ENCODE peak calls at places on chromosomes 3 and 15, in nine cellular contexts. Q, N, Y, C, F, X, U, R and G are unnamed samples.

GRCh38 chr3:38325256-38325655 is 21.3 kb upstream of the XYLB start:
- DNase-seq in U (no peak), Y (no peak), Q (no peak), C (peak), R (no peak), N (no peak), F (no peak), X (no peak), G (no peak)

GRCh38 chr15:40991355-40991754 is 38.1 kb downstream of the CHAC1 start:
- DNase-seq in F (no peak), C (no peak), X (no peak), N (no peak), Y (no peak), R (no peak), U (no peak), Q (no peak), G (no peak)

GRCh38 chr3:114714237-114714636 is 420.4 kb downstream of the TIGIT start:
- DNase-seq in N (no peak), Q (no peak), X (no peak), Y (no peak), F (no peak), C (no peak), U (no peak), R (peak), G (no peak)

GRCh38 chr15:69307939-69308338 is 9.2 kb downstream of the PAQR5 start:
- DNase-seq in U (no peak), X (no peak), R (no peak), N (no peak), Y (no peak), Q (no peak), C (no peak), F (peak), G (no peak)

GRCh38 chr3:136954246-136954645 is 3.5 kb upstream of the IL20RB start:
- DNase-seq in Y (no peak), C (no peak), Q (no peak), U (no peak), F (no peak), X (no peak), N (peak), R (no peak), G (no peak)

GRCh38 chr3:69364354-69364753 is 21.5 kb downstream of the FRMD4B start:
- DNase-seq in X (no peak), Y (no peak), Q (no peak), R (no peak), N (no peak), U (no peak), F (no peak), C (no peak), G (peak)

GRCh38 chr3:32143849-32144757 is 37.7 kb downstream of the GPD1L start:
- DNase-seq in U (peak), Y (peak), R (peak), C (peak), Q (peak), N (peak), X (peak), F (no peak), G (peak)

GRCh38 chr15:68598171-68599152 is 19.7 kb downstream of the CORO2B start:
- DNase-seq in U (no peak), F (no peak), Y (no peak), Q (no peak), N (no peak), C (no peak), R (no peak), X (no peak), G (peak)

GRCh38 chr15:59380902-59381610 is 8.4 kb upstream of the MYO1E start:
- DNase-seq in U (peak), N (no peak), C (no peak), Y (no peak), X (peak), Q (no peak), F (no peak), R (no peak), G (no peak)

GRCh38 chr3:187352581-187353575 is 15.3 kb upstream of the RTP4 start:
- DNase-seq in X (no peak), R (peak), N (peak), Q (no peak), Y (no peak), C (no peak), F (no peak), U (peak), G (no peak)

GRCh38 chr3:113894927-113895326 is 52.9 kb upstream of the ZDHHC23 start:
- DNase-seq in N (no peak), U (no peak), C (no peak), Q (no peak), Y (no peak), F (no peak), R (no peak), X (no peak), G (no peak)

GRCh38 chr3:197031315-197032285 is 2.0 kb upstream of the MELTF start:
- DNase-seq in X (peak), R (peak), Y (no peak), U (peak), N (peak), Q (peak), C (peak), F (no peak), G (peak)

GRCh38 chr15:67592245-67592644 is 49.7 kb downstream of the MAP2K5 start:
- DNase-seq in Q (no peak), C (no peak), Y (no peak), F (no peak), X (no peak), R (no peak), N (no peak), U (no peak), G (no peak)

GRCh38 chr15:81941479-81941878 is 104.3 kb downstream of the MEX3B start:
- DNase-seq in R (no peak), C (no peak), Q (no peak), U (no peak), F (no peak), N (no peak), Y (no peak), X (no peak), G (no peak)

GRCh38 chr15:86919581-86919980 is 839.9 kb downstream of the AGBL1 start:
- DNase-seq in U (no peak), X (no peak), F (no peak), R (no peak), N (no peak), Q (no peak), Y (no peak), C (no peak), G (peak)

GRCh38 chr3:24496529-24497482 is 2.2 kb upstream of the THRB start:
- DNase-seq in R (peak), F (peak), U (peak), N (peak), X (peak), C (peak), Q (peak), Y (no peak), G (peak)

GRCh38 chr3:117665311-117665710 is 955.7 kb downstream of the TUSC7 start:
- DNase-seq in F (peak), C (no peak), X (no peak), Q (no peak), R (peak), U (peak), Y (no peak), N (no peak), G (no peak)

GRCh38 chr3:184560992-184561328 is 625 bp upstream of the EPHB3 start:
- DNase-seq in Q (no peak), F (no peak), N (peak), U (no peak), Y (no peak), X (peak), C (no peak), R (no peak), G (no peak)

GRCh38 chr3:52005571-52005986 is 9.9 kb upstream of the RPL29 start:
- DNase-seq in U (no peak), X (no peak), N (peak), R (peak), C (no peak), Y (no peak), Q (no peak), F (peak), G (peak)

GRCh38 chr3:5217824-5218595 is 30.5 kb downstream of the EDEM1 start:
- DNase-seq in N (peak), C (no peak), Q (no peak), X (no peak), F (no peak), Y (no peak), R (peak), U (no peak), G (no peak)

GRCh38 chr3:66039590-66039887 is 821 bp upstream of the MAGI1 start:
- DNase-seq in F (peak), C (no peak), R (peak), X (peak), N (peak), Q (peak), U (peak), Y (no peak), G (peak)

GRCh38 chr3:64067510-64068346 is 44.4 kb upstream of the PSMD6 start:
- DNase-seq in Y (no peak), X (no peak), R (peak), U (no peak), F (no peak), N (no peak), C (no peak), Q (no peak), G (no peak)

GRCh38 chr3:198043149-198043548 is 83.1 kb downstream of the LMLN start:
- DNase-seq in C (no peak), Q (no peak), U (no peak), R (no peak), N (no peak), X (no peak), Y (no peak), F (peak), G (peak)

GRCh38 chr3:13519392-13519791 is 29.5 kb upstream of the FBLN2 start:
- DNase-seq in U (no peak), Q (no peak), X (no peak), Y (no peak), C (no peak), F (no peak), N (no peak), R (no peak), G (peak)

GRCh38 chr15:90967206-90967605 is 12.5 kb downstream of the RCCD1 start:
- DNase-seq in N (no peak), R (no peak), X (no peak), C (no peak), Y (no peak), Q (no peak), F (no peak), U (no peak), G (no peak)

GRCh38 chr3:175585898-175586297 is 726.8 kb downstream of the NAALADL2 start:
- DNase-seq in Y (no peak), C (no peak), X (no peak), U (no peak), Q (no peak), F (no peak), R (no peak), N (peak), G (no peak)

GRCh38 chr3:153614563-153614962 is 452.5 kb downstream of the RAP2B start:
- DNase-seq in U (no peak), F (no peak), N (peak), R (no peak), Y (no peak), X (no peak), C (no peak), Q (no peak), G (no peak)

GRCh38 chr3:187207624-187208023 is 10.3 kb downstream of the RTP1 start:
- DNase-seq in C (no peak), X (no peak), R (no peak), Q (no peak), N (peak), F (no peak), Y (no peak), U (no peak), G (no peak)

GRCh38 chr3:52291508-52292181 is 4.0 kb downstream of the GLYCTK start:
- DNase-seq in R (peak), C (no peak), Q (no peak), N (no peak), F (peak), Y (no peak), X (no peak), U (peak), G (peak)

GRCh38 chr15:68113273-68113672 is 59.2 kb downstream of the PIAS1 start:
- DNase-seq in R (no peak), F (no peak), Q (no peak), U (no peak), C (no peak), Y (no peak), X (no peak), N (peak), G (no peak)

GRCh38 chr15:84862214-84862975 is 22.1 kb upstream of the SLC28A1 start:
- DNase-seq in F (no peak), C (no peak), X (no peak), R (no peak), U (no peak), Q (no peak), Y (no peak), N (no peak), G (no peak)

GRCh38 chr15:39680868-39681267 is 100.0 kb downstream of the THBS1 start:
- DNase-seq in C (no peak), Y (no peak), N (peak), X (no peak), F (no peak), U (no peak), Q (no peak), R (no peak), G (no peak)

GRCh38 chr3:45995370-45996192 is at the start of gene FYCO1:
- DNase-seq in R (peak), X (peak), N (peak), F (peak), C (peak), Y (peak), Q (peak), U (peak), G (peak)

GRCh38 chr15:91099616-91100560 is at the start of gene SV2B:
- DNase-seq in N (peak), R (peak), X (no peak), Y (peak), C (no peak), F (no peak), U (no peak), Q (no peak), G (peak)

GRCh38 chr3:44280631-44281030 is 38.9 kb downstream of the TOPAZ1 start:
- DNase-seq in N (no peak), X (no peak), R (no peak), Y (no peak), F (no peak), U (no peak), C (no peak), Q (no peak), G (no peak)

GRCh38 chr3:69385033-69385722 is 710 bp downstream of the FRMD4B start:
- DNase-seq in N (no peak), C (no peak), X (no peak), Y (no peak), R (no peak), Q (no peak), F (no peak), U (no peak), G (no peak)

GRCh38 chr3:154349223-154349622 is 24.9 kb upstream of the DHX36 start:
- DNase-seq in Q (no peak), U (no peak), F (no peak), R (no peak), X (no peak), Y (no peak), N (no peak), C (no peak), G (no peak)

GRCh38 chr3:175386630-175387029 is 527.5 kb downstream of the NAALADL2 start:
- DNase-seq in Y (no peak), F (no peak), C (no peak), N (peak), X (peak), Q (no peak), R (no peak), U (no peak), G (peak)

GRCh38 chr3:123129052-123129451 is 62.2 kb downstream of the PDIA5 start:
- DNase-seq in F (no peak), N (no peak), U (no peak), X (no peak), C (no peak), Q (no peak), R (no peak), Y (no peak), G (no peak)
- H3K27ac ChIP-seq in F (no peak), N (no peak), U (peak), X (no peak), C (no peak), Q (no peak), R (no peak), Y (no peak), G (no peak)

GRCh38 chr3:76034652-76035051 is 249.3 kb upstream of the ZNF717 start:
- DNase-seq in F (no peak), R (no peak), Y (no peak), N (no peak), X (no peak), C (no peak), Q (no peak), U (no peak), G (peak)
- H3K27ac ChIP-seq in F (no peak), R (no peak), Y (no peak), N (no peak), X (no peak), C (no peak), Q (no peak), U (no peak), G (no peak)

GRCh38 chr3:33278106-33278672 is 947 bp downstream of the FBXL2 start:
- DNase-seq in C (no peak), U (no peak), X (peak), Q (no peak), Y (no peak), F (no peak), R (peak), N (no peak), G (peak)

GRCh38 chr3:33269385-33269784 is 7.9 kb upstream of the FBXL2 start:
- DNase-seq in U (no peak), Q (no peak), X (no peak), F (no peak), N (no peak), C (no peak), Y (no peak), R (no peak), G (no peak)

GRCh38 chr3:33271324-33271723 is 5.9 kb upstream of the FBXL2 start:
- DNase-seq in X (no peak), U (no peak), N (no peak), Q (no peak), R (no peak), C (no peak), F (no peak), Y (no peak), G (no peak)

GRCh38 chr3:33277193-33277882 is at the start of gene FBXL2:
- DNase-seq in Y (no peak), C (peak), F (peak), N (peak), X (peak), Q (peak), R (peak), U (peak), G (peak)

DNA sequence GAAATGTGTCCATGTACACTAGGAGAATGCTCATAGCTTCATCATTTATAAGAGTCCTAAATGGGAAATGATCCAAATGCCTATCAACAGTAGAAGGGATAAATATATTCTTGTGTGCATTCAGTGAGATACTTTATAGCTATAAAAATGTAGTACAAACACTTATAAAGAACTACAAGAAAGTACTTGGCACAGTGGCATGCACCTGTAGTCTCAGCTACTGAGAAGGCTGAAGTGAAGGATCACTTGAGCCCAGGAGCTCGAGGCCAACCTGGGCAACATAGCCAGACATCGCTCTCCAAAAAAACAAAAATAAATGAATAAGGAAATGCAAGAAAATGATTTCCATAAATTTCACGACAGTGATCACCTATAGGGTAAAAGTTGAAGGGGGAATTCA is 3.6 kb upstream of the FBXL2 start:
- DNase-seq in Y (no peak), N (no peak), R (no peak), X (no peak), F (no peak), U (no peak), C (no peak), Q (no peak), G (no peak)
- H3K27ac ChIP-seq in Y (no peak), N (no peak), R (no peak), X (no peak), F (no peak), U (no peak), C (no peak), Q (no peak), G (no peak)

GRCh38 chr3:48991851-48992545 is 2.0 kb downstream of the P4HTM start:
- DNase-seq in N (no peak), F (no peak), Q (no peak), R (no peak), C (no peak), Y (no peak), U (no peak), X (no peak), G (no peak)

GRCh38 chr3:48989796-48990635 is at the start of gene P4HTM:
- DNase-seq in Y (peak), Q (peak), X (no peak), N (peak), R (peak), C (peak), U (peak), F (peak), G (peak)

GRCh38 chr3:48985977-48986376 is 4.1 kb upstream of the P4HTM start:
- DNase-seq in Q (no peak), Y (no peak), F (peak), C (no peak), X (no peak), U (no peak), R (no peak), N (no peak), G (no peak)

GRCh38 chr3:48990636-48991421 is 788 bp downstream of the P4HTM start:
- DNase-seq in Y (no peak), F (no peak), C (no peak), X (no peak), U (peak), Q (no peak), R (peak), N (no peak), G (peak)

DNA sequence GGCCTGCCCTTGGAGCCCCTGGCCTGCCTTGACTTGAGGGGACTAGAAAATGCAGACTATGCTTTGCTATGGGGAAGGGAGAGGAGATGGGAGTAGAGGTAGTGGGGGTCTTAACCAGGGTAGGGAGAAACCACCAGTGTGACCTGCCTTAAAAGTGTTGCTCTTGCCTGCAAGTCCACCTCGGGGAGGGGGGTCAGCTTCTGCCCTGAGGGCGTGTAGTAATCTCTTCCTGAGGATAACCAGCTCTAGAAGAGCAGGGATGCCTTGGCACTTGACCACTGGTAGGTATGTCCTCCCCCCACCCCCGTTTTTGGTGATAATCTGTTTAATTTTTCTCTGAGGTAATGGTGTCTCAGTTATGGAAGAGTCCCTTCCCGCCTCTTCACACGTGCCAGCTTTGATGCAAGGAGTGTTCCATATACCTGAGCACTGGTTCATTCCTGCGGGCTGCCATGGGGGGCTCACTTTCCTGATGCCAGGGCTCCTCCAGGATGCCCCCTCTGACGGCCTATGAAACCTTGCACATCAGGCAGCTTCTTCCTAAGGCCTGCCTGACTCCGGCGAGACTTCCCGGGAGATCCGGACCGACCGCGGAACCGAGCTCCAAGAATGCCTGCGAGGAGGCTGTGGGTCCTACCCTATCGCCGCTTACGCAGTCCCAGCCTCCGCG is 780 bp upstream of the P4HTM start:
- DNase-seq in N (no peak), F (no peak), Y (no peak), X (no peak), R (no peak), U (no peak), Q (peak), C (no peak), G (peak)
- H3K27ac ChIP-seq in N (peak), F (peak), Y (peak), X (peak), R (peak), U (peak), Q (peak), C (peak), G (peak)

DNA sequence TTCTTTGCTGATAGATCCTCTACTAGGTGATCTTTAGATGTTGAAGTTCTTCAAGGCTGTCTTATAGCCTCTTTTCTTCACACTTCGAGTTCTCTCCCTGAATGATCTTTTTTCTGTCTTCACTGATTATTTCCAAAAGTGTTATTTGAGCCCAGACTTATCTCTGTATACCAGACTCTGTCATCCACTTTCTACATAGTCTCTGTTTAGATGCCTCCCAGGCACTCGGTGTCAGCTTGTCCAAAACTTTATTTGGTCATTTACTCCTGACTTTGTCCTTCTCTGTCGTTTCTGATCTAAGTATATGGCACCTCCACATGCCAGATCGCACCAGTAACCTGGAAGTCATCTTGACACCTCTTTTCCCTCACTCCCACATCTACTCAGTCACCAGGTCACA is 27.6 kb downstream of the KLHL18 start:
- DNase-seq in C (no peak), U (no peak), F (no peak), R (no peak), Y (no peak), Q (no peak), N (no peak), X (no peak), G (no peak)
- H3K27ac ChIP-seq in C (no peak), U (no peak), F (no peak), R (peak), Y (no peak), Q (no peak), N (no peak), X (no peak), G (no peak)

GRCh38 chr15:32879980-32880379 is 162.2 kb downstream of the GREM1 start:
- DNase-seq in R (no peak), Q (no peak), X (no peak), Y (no peak), U (no peak), C (no peak), N (no peak), F (no peak), G (no peak)
- H3K27ac ChIP-seq in R (no peak), Q (no peak), X (no peak), Y (no peak), U (peak), C (no peak), N (no peak), F (no peak), G (no peak)